ENCODE peak calls at places on chromosomes 4 and X, in seven cellular contexts. Y, V, J, G, B, C and T are unnamed samples.
A peak's percentile ranks its signal among the peaks of the same experiment; 100 is the strongest.

GRCh38 chr4:113707013-113707412 is 54.5 kb downstream of the CAMK2D start:
- DNase-seq in Y (no peak), V (no peak), J (no peak), G (no peak), B (no peak), C (no peak), T (no peak)

GRCh38 chr4:188297873-188298272 is 158.6 kb downstream of the TRIML1 start:
- DNase-seq in Y (no peak), V (no peak), J (no peak), G (no peak), B (no peak), C (no peak), T (no peak)

GRCh38 chrX:53716328-53717088 is 30.0 kb upstream of the HUWE1 start:
- DNase-seq in Y (no peak), V (no peak), J (no peak), G (no peak), B (no peak), C (peak; percentile 87), T (no peak)

GRCh38 chr4:129804458-129804981 is 708.6 kb downstream of the C4orf33 start:
- DNase-seq in Y (no peak), V (no peak), J (no peak), G (no peak), B (no peak), C (no peak), T (no peak)

GRCh38 chrX:103817502-103817901 is 14.6 kb downstream of the RAB9B start:
- DNase-seq in Y (peak; percentile 30), V (no peak), J (peak; percentile 15), G (peak; percentile 10), B (peak; percentile 39), C (peak; percentile 11), T (peak; percentile 60)

GRCh38 chrX:46634577-46634976 is 61.0 kb downstream of the CHST7 start:
- DNase-seq in Y (no peak), V (no peak), J (no peak), G (no peak), B (no peak), C (no peak), T (no peak)

GRCh38 chrX:41923925-41924693 is 755 bp upstream of the CASK start:
- DNase-seq in Y (peak; percentile 25), V (no peak), J (peak; percentile 22), G (no peak), B (no peak), C (no peak), T (peak; percentile 42)

GRCh38 chr4:183499797-183500196 is 5.1 kb upstream of the ING2 start:
- DNase-seq in Y (no peak), V (no peak), J (no peak), G (no peak), B (no peak), C (no peak), T (no peak)

GRCh38 chr4:17665852-17666251 is 51.4 kb downstream of the MED28 start:
- DNase-seq in Y (no peak), V (no peak), J (no peak), G (no peak), B (no peak), C (no peak), T (no peak)

GRCh38 chrX:7254144-7254543 is 106.2 kb upstream of the PUDP start:
- DNase-seq in Y (no peak), V (no peak), J (no peak), G (no peak), B (no peak), C (no peak), T (no peak)
- TF ChIP-seq JUND in Y (no peak), V (no peak), J (no peak), G (no peak), B (no peak), C (no peak), T (no peak)

GRCh38 chr4:2261110-2261852 is 628 bp downstream of the MXD4 start:
- DNase-seq in Y (peak; percentile 88), V (no peak), J (no peak), G (no peak), B (peak; percentile 69), C (no peak), T (peak; percentile 62)

GRCh38 chr4:2261853-2262144 is at the start of gene MXD4:
- DNase-seq in Y (no peak), V (no peak), J (no peak), G (no peak), B (no peak), C (no peak), T (no peak)

GRCh38 chr4:2259541-2260267 is 2.2 kb downstream of the MXD4 start:
- DNase-seq in Y (no peak), V (no peak), J (no peak), G (no peak), B (no peak), C (no peak), T (no peak)

GRCh38 chr4:2259036-2259540 is 2.8 kb downstream of the MXD4 start:
- DNase-seq in Y (no peak), V (no peak), J (no peak), G (no peak), B (no peak), C (no peak), T (no peak)

GRCh38 chr4:2260336-2261109 is 1.4 kb downstream of the MXD4 start:
- DNase-seq in Y (no peak), V (no peak), J (no peak), G (no peak), B (no peak), C (no peak), T (no peak)
- TF ChIP-seq JUND in Y (no peak), V (no peak), J (no peak), G (no peak), B (no peak), C (no peak), T (no peak)

DNA sequence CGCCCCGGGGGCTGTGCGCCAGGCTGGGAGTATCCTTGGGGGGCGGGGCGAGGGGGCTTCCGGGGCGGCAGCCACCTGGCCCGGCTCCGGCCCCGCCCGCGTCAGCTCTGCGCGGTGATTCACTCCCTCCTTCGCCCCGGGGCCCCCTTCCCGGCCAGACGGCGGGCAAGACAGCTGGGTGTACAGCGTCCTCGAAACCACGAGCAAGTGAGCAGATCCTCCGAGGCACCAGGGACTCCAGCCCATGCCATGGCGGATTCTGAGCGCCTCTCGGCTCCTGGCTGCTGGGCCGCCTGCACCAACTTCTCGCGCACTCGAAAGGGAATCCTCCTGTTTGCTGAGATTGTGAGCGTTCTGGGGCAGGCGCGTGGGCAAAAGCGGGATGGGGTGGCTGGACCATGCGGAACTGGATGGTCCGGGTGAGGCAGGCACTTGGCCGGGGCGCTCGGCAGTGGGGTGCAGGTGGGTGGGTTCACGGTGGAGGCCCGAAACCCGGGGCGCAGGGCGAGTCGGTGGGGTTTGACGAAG is at the start of gene PLP2:
- DNase-seq in Y (peak; percentile 76), V (no peak), J (no peak), G (no peak), B (peak; percentile 51), C (no peak), T (no peak)
- TF ChIP-seq JUND in Y (peak; percentile 14), V (no peak), J (no peak), G (no peak), B (peak; percentile 41), C (no peak), T (no peak)

GRCh38 chr4:157128395-157128794 is 52.4 kb downstream of the GLRB start:
- DNase-seq in Y (peak; percentile 1), V (no peak), J (peak; percentile 15), G (no peak), B (no peak), C (no peak), T (peak; percentile 40)
- TF ChIP-seq JUND in Y (no peak), V (no peak), J (no peak), G (no peak), B (no peak), C (no peak), T (no peak)